ENCODE peak calls at places on chromosomes 1 and 21, in five cellular contexts. P is activated CD4-positive, alpha-beta T cell treated with anti-CD3 and anti-CD28 coated beads, Interleukin-2, amount 50 U/mL, for 1 hour; T is DMS153; C is activated naive CD4-positive, alpha-beta T cell; D is LoVo. R is an unnamed sample.

GRCh38 chr1:151047591-151047924 is at the start of gene C1orf56:
- DNase-seq in P (peak; percentile 53), T (peak; percentile 57), C (peak; percentile 37), D (peak; percentile 78), R (peak; percentile 48)

GRCh38 chr1:244414543-244414942 is 37.2 kb downstream of the ADSS2 start:
- DNase-seq in P (no peak), T (no peak), C (no peak), D (no peak), R (no peak)

GRCh38 chr1:149849947-149850360 is 49.4 kb upstream of the BOLA1 start:
- DNase-seq in P (no peak), T (no peak), C (no peak), D (no peak), R (peak; percentile 10)

GRCh38 chr1:5200006-5200405 is 545.6 kb downstream of the AJAP1 start:
- DNase-seq in P (no peak), T (no peak), C (no peak), D (no peak), R (no peak)

GRCh38 chr1:19333587-19334354 is 21.6 kb downstream of the SLC66A1 start:
- DNase-seq in P (no peak), T (no peak), C (no peak), D (no peak), R (no peak)

GRCh38 chr1:45018599-45019230 is 6.7 kb downstream of the UROD start:
- DNase-seq in P (peak; percentile 58), T (peak; percentile 80), C (peak; percentile 37), D (peak; percentile 51), R (peak; percentile 9)

GRCh38 chr1:8604041-8604942 is 213.1 kb downstream of the RERE start:
- DNase-seq in P (no peak), T (no peak), C (no peak), D (no peak), R (no peak)

GRCh38 chr1:151680812-151681211 is 35.8 kb downstream of the CELF3 start:
- DNase-seq in P (no peak), T (no peak), C (no peak), D (peak; percentile 44), R (no peak)

GRCh38 chr1:117928881-117929339 is 511 bp downstream of the GDAP2 start:
- DNase-seq in P (peak; percentile 38), T (peak; percentile 25), C (peak; percentile 18), D (peak; percentile 69), R (peak; percentile 36)

GRCh38 chr1:232622378-232622777 is 7.6 kb downstream of the SIPA1L2 start:
- DNase-seq in P (no peak), T (peak; percentile 67), C (no peak), D (peak; percentile 83), R (peak; percentile 86)

GRCh38 chr1:200073286-200073637 is 45.8 kb downstream of the NR5A2 start:
- DNase-seq in P (no peak), T (no peak), C (no peak), D (no peak), R (no peak)

GRCh38 chr1:86778510-86779218 is 74.3 kb downstream of the SH3GLB1 start:
- DNase-seq in P (no peak), T (no peak), C (no peak), D (no peak), R (no peak)

GRCh38 chr1:70459502-70460225 is 48.6 kb downstream of the CTH start:
- DNase-seq in P (no peak), T (no peak), C (no peak), D (no peak), R (no peak)

GRCh38 chr1:40264354-40264781 is 6.3 kb downstream of the ZMPSTE24 start:
- DNase-seq in P (no peak), T (no peak), C (no peak), D (no peak), R (no peak)

GRCh38 chr1:31652891-31653489 is 8.3 kb upstream of the PEF1 start:
- DNase-seq in P (no peak), T (no peak), C (no peak), D (no peak), R (no peak)

GRCh38 chr21:29177800-29178199 is 47.4 kb downstream of the MAP3K7CL start:
- DNase-seq in P (no peak), T (no peak), C (no peak), D (peak; percentile 69), R (no peak)

GRCh38 chr21:27369962-27370578 is 403.2 kb upstream of the ADAMTS5 start:
- DNase-seq in P (no peak), T (no peak), C (no peak), D (no peak), R (no peak)

GRCh38 chr1:211287218-211287617 is 28.1 kb downstream of the RCOR3 start:
- DNase-seq in P (no peak), T (no peak), C (no peak), D (no peak), R (no peak)

GRCh38 chr1:100896481-100896982 is 642 bp downstream of the SLC30A7 start:
- DNase-seq in P (peak; percentile 53), T (peak; percentile 8), C (peak; percentile 36), D (peak; percentile 57), R (peak; percentile 40)

R was measured in NCI-H748 treated with DMSO at 0.1 percent for 48 hours.